ENCODE peak calls at places on chromosomes 6 and 20, in ten cellular contexts. B, G, H, C, F, W, D, S, Y and T are unnamed samples.

GRCh38 chr6:141050470-141050869 is 1082.3 kb upstream of the GJE1 start:
- DNase-seq in B (no peak), G (no peak), H (no peak), C (no peak), F (no peak), W (no peak), D (no peak), S (no peak), Y (no peak), T (no peak)

GRCh38 chr6:95431637-95432228 is 145.6 kb upstream of the MANEA start:
- DNase-seq in B (peak; percentile 29), G (peak; percentile 5), H (no peak), C (no peak), F (no peak), W (peak; percentile 63), D (peak; percentile 51), S (no peak), Y (peak; percentile 15), T (peak; percentile 48)

GRCh38 chr6:15989397-15989796 is 139.5 kb upstream of the MYLIP start:
- DNase-seq in B (no peak), G (no peak), H (no peak), C (no peak), F (no peak), W (no peak), D (no peak), S (no peak), Y (no peak), T (no peak)

GRCh38 chr6:74879234-74879633 is 326.6 kb downstream of the COL12A1 start:
- DNase-seq in B (no peak), G (no peak), H (no peak), C (no peak), F (no peak), W (no peak), D (no peak), S (no peak), Y (no peak), T (peak; percentile 31)

GRCh38 chr6:44133003-44133931 is 5.9 kb downstream of the TMEM63B start:
- DNase-seq in B (no peak), G (peak; percentile 35), H (no peak), C (peak; percentile 74), F (no peak), W (peak; percentile 57), D (no peak), S (no peak), Y (peak; percentile 56), T (peak; percentile 60)

GRCh38 chr6:112503210-112503609 is 156.1 kb downstream of the RFPL4B start:
- DNase-seq in B (no peak), G (no peak), H (no peak), C (peak; percentile 34), F (no peak), W (peak; percentile 14), D (no peak), S (no peak), Y (no peak), T (no peak)

GRCh38 chr6:104789770-104790190 is 69.9 kb downstream of the HACE1 start:
- DNase-seq in B (no peak), G (peak; percentile 9), H (no peak), C (no peak), F (no peak), W (no peak), D (no peak), S (no peak), Y (peak; percentile 16), T (peak; percentile 48)

GRCh38 chr20:62369508-62370114 is 2.5 kb upstream of the LAMA5 start:
- DNase-seq in B (no peak), G (no peak), H (no peak), C (no peak), F (peak; percentile 40), W (no peak), D (no peak), S (no peak), Y (no peak), T (peak; percentile 51)

GRCh38 chr20:32024683-32025295 is 14.6 kb downstream of the CCM2L start:
- DNase-seq in B (no peak), G (no peak), H (no peak), C (no peak), F (no peak), W (no peak), D (no peak), S (no peak), Y (no peak), T (no peak)

GRCh38 chr20:7849675-7850074 is 90.6 kb downstream of the HAO1 start:
- DNase-seq in B (no peak), G (no peak), H (no peak), C (no peak), F (no peak), W (no peak), D (no peak), S (no peak), Y (no peak), T (peak; percentile 82)

GRCh38 chr20:1816384-1817381 is 78.5 kb upstream of the SIRPA start:
- DNase-seq in B (no peak), G (no peak), H (no peak), C (peak; percentile 64), F (no peak), W (peak; percentile 54), D (no peak), S (no peak), Y (no peak), T (peak; percentile 95)

GRCh38 chr6:79538481-79538971 is 1.3 kb upstream of the LCA5 start:
- DNase-seq in B (no peak), G (no peak), H (no peak), C (no peak), F (no peak), W (peak; percentile 46), D (no peak), S (no peak), Y (no peak), T (peak; percentile 15)

GRCh38 chr20:63498950-63499332 is at the start of gene EEF1A2:
- DNase-seq in B (peak; percentile 39), G (peak; percentile 68), H (no peak), C (no peak), F (peak; percentile 82), W (peak; percentile 43), D (no peak), S (no peak), Y (peak; percentile 68), T (peak; percentile 62)

GRCh38 chr6:115643762-115644161 is 416.9 kb downstream of the FRK start:
- DNase-seq in B (no peak), G (no peak), H (no peak), C (no peak), F (no peak), W (no peak), D (no peak), S (no peak), Y (peak; percentile 11), T (peak; percentile 66)

GRCh38 chr6:95648636-95649035 is 71.3 kb downstream of the MANEA start:
- DNase-seq in B (no peak), G (no peak), H (no peak), C (no peak), F (no peak), W (no peak), D (peak; percentile 33), S (no peak), Y (no peak), T (no peak)